ENCODE peak calls at places on chromosomes 4 and X, in five cellular contexts. A is cardiac muscle cell, D is bronchial epithelial cell, I is SJSA1, R is BE2C. F is an unnamed sample. For H3K36me3 and H3K27me3, the result is how much of the 10 kb centered on the place peaks cover.

GRCh38 chr4:123102897-123103489 is 180.6 kb upstream of the NUDT6 start:
- DNase-seq in D (peak), I (no peak), R (no peak), A (peak), F (peak)

GRCh38 chr4:138007572-138007971 is 234.6 kb downstream of the SLC7A11 start:
- DNase-seq in D (peak), A (no peak), R (no peak), I (no peak), F (peak)

GRCh38 chr4:145843651-145844050 is 95.0 kb downstream of the ZNF827 start:
- DNase-seq in D (no peak), A (no peak), R (no peak), I (no peak), F (no peak)

GRCh38 chr4:95360911-95361695 is 187.7 kb downstream of the UNC5C start:
- DNase-seq in A (no peak), R (no peak), D (no peak), I (no peak), F (no peak)

GRCh38 chrX:41711021-41711667 is 12.8 kb upstream of the GPR82 start:
- DNase-seq in A (no peak), R (no peak), D (no peak), I (no peak), F (no peak)

GRCh38 chrX:78710146-78710545 is 37.4 kb upstream of the LPAR4 start:
- DNase-seq in A (no peak), R (no peak), I (no peak), D (no peak), F (no peak)

GRCh38 chrX:132948648-132949260 is 9.7 kb downstream of the HS6ST2 start:
- DNase-seq in I (no peak), D (no peak), A (peak), R (peak), F (peak)

GRCh38 chr4:26468283-26468949 is 21.9 kb downstream of the CCKAR start:
- DNase-seq in A (no peak), D (no peak), R (no peak), I (no peak), F (no peak)

GRCh38 chr4:147786531-147786930 is 54.6 kb downstream of the ARHGAP10 start:
- DNase-seq in R (no peak), I (no peak), D (no peak), A (no peak), F (no peak)

GRCh38 chr4:33381806-33382205 is 2661.6 kb downstream of the PCDH7 start:
- DNase-seq in R (no peak), D (peak), A (no peak), I (no peak), F (no peak)

GRCh38 chr4:140268441-140268840 is 105.0 kb upstream of the SCOC start:
- DNase-seq in I (no peak), D (no peak), R (no peak), A (no peak), F (no peak)

GRCh38 chrX:129759576-129760061 is 20.1 kb upstream of the SASH3 start:
- DNase-seq in A (no peak), D (peak), I (peak), R (no peak), F (no peak)

GRCh38 chrX:84248226-84248625 is 60.2 kb upstream of the RPS6KA6 start:
- DNase-seq in R (no peak), D (peak), A (no peak), I (no peak), F (no peak)

GRCh38 chr4:16225139-16225538 is 1.1 kb downstream of the TAPT1 start:
- DNase-seq in I (no peak), A (no peak), R (no peak), D (peak), F (no peak)

GRCh38 chr4:78345237-78345636 is 206.3 kb upstream of the ANXA3 start:
- DNase-seq in D (no peak), A (no peak), I (no peak), R (no peak), F (no peak)
- H3K36me3 ChIP-seq in D (under half), A (under half), I (under half), R (under half), F (under half)

DNA sequence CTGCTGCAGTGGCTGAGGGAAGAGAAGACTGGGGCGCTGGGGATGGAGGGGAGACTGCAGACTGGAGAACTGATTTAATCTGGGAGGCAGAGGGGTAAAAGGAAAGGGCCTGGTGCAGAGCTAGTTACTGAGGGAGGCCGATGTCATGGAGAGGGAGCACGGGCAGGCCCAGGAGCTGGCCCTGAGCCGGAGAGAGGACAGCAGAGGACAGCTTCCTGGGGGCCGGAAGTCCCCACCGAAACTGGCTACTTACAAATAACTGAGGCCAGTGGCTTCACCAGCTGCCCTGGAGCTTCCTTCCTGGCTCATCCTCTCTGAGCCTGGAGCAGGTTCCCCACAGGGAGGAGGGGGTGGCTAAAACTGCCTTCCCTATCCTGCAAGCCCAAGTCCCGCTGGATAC is 26.9 kb downstream of the NSG1 start:
- DNase-seq in D (no peak), R (no peak), A (no peak), I (no peak), F (no peak)
- H3K4me3 ChIP-seq in D (no peak), R (no peak), A (no peak), I (no peak), F (no peak)

DNA sequence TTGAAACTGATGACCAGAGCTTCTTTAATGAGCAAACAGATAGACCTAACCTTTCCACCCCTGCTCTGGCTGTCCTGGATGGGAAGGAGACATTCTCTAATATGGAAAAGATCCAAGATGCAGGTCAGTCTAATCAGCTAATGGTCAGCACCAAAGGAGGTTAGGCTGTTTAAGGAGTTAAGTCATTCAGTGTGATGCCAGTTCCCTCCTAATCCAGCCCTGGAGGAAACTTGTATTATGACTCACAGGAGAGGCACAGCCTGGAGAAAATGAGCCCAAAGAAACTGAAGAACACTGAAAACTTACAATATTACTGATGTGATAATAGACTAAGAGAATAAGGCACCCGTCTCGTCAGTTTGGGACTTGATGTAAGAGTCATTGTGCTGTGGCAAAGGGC is 323.0 kb downstream of the HNRNPD start:
- DNase-seq in R (no peak), I (no peak), A (no peak), D (peak), F (no peak)
- H3K27me3 ChIP-seq in R (under half), I (under half), A (under half), D (under half), F (under half)

DNA sequence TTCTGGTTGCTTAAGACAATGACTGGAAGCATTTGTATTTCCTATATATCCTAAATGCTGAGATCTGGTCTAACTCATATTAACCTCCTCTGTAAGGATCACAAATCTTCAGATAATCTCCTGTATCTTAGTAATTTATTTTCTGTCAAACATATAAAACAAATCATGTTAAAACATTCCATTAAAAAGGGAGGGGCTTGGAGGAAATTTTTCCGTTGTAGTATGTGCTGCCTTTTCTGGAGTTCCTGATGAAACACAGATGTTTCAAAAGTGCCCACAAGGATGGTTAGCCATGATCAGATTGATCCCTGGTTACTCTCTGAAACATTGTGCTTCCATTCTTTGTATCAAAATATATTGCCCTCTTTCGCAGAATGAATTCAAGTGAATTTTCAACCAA is 182.1 kb downstream of the TENM3 start:
- DNase-seq in A (no peak), I (no peak), R (no peak), D (no peak), F (no peak)
- H3K36me3 ChIP-seq in A (under half), I (under half), R (under half), D (under half), F (under half)

GRCh38 chr4:73617256-73617655 is 3.0 kb downstream of the RASSF6 start:
- DNase-seq in R (no peak), I (no peak), A (no peak), D (peak), F (no peak)
- H3K4me3 ChIP-seq in R (no peak), I (no peak), A (no peak), D (no peak), F (no peak)

GRCh38 chr4:173535932-173536331 is 5.9 kb upstream of the HAND2 start:
- DNase-seq in A (no peak), R (no peak), I (no peak), D (no peak), F (no peak)
- H3K27me3 ChIP-seq in A (half or more), R (under half), I (half or more), D (half or more), F (half or more)